ENCODE peak calls at places on chromosome X, in five cellular contexts. K is dorsolateral prefrontal cortex, U is RWPE1, Q is Peyer's patch, F is neural progenitor cell. V is an unnamed sample.

GRCh38 chrX:46327229-46328081 is 217.8 kb downstream of the ZNF674 start:
- DNase-seq in K (no peak), U (peak; percentile 78), Q (peak; percentile 52), F (peak; percentile 87), V (peak; percentile 43)

GRCh38 chrX:15301924-15302323 is 13.5 kb downstream of the ASB11 start:
- DNase-seq in K (no peak), U (no peak), Q (peak; percentile 62), F (no peak), V (peak; percentile 24)

GRCh38 chrX:119041175-119041574 is 31.6 kb upstream of the CT47C1 start:
- DNase-seq in K (no peak), U (peak; percentile 25), Q (peak; percentile 82), F (no peak), V (peak; percentile 51)

GRCh38 chrX:39398215-39398972 is 597.1 kb downstream of the MID1IP1 start:
- DNase-seq in K (no peak), U (no peak), Q (no peak), F (no peak), V (no peak)

GRCh38 chrX:39896951-39897740 is 200.6 kb downstream of the BCOR start:
- DNase-seq in K (peak; percentile 40), U (peak; percentile 71), Q (no peak), F (peak; percentile 84), V (no peak)

GRCh38 chrX:41538707-41539106 is 91.6 kb downstream of the NYX start:
- DNase-seq in K (no peak), U (no peak), Q (no peak), F (no peak), V (no peak)

GRCh38 chrX:72094894-72095293 is 36.8 kb downstream of the RTL5 start:
- DNase-seq in K (no peak), U (no peak), Q (peak; percentile 74), F (peak; percentile 21), V (no peak)

GRCh38 chrX:40304115-40304514 is 206.4 kb upstream of the BCOR start:
- DNase-seq in K (no peak), U (no peak), Q (no peak), F (no peak), V (no peak)

GRCh38 chrX:136063340-136064079 is 78.3 kb downstream of the SLC9A6 start:
- DNase-seq in K (no peak), U (no peak), Q (no peak), F (no peak), V (no peak)

GRCh38 chrX:150879855-150880807 is 18.3 kb downstream of the CD99L2 start:
- DNase-seq in K (no peak), U (no peak), Q (no peak), F (no peak), V (no peak)

GRCh38 chrX:7264399-7264798 is 116.4 kb upstream of the PUDP start:
- DNase-seq in K (no peak), U (no peak), Q (no peak), F (no peak), V (no peak)

GRCh38 chrX:107542500-107542899 is 85.8 kb upstream of the PRPS1 start:
- DNase-seq in K (peak; percentile 42), U (peak; percentile 1), Q (no peak), F (peak; percentile 73), V (no peak)

GRCh38 chrX:110665636-110666035 is 130.0 kb downstream of the CHRDL1 start:
- DNase-seq in K (no peak), U (peak; percentile 26), Q (no peak), F (peak; percentile 50), V (peak; percentile 36)
- TF ChIP-seq CTCF in K (no peak), U (no peak), Q (no peak), F (peak; percentile 62), V (peak; percentile 24)

DNA sequence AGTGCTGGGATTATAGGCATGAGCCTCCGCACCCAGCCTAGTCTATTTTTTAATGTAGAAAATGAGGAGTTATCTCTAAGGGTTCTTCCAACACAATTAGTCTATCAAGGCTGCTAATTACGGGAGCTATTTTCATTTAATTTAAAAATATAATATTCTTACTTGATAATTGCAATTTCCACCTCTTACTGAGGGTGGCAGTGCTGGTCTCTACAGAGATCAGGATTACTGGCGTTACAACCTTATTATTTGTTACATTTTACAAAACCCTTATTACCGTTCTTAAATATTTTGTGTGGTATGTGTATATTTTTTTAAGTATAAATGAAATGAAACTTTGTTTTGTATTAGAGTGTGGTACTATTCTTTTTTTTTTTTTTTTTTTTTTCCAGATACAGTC is 17.6 kb upstream of the GK start:
- DNase-seq in K (no peak), U (no peak), Q (no peak), F (no peak), V (no peak)
- TF ChIP-seq CTCF in K (no peak), U (no peak), Q (peak; percentile 52), F (peak; percentile 38), V (peak; percentile 20)

GRCh38 chrX:11540532-11541377 is 125.0 kb downstream of the ARHGAP6 start:
- DNase-seq in K (no peak), U (no peak), Q (no peak), F (no peak), V (no peak)

GRCh38 chrX:11541510-11541909 is 124.2 kb downstream of the ARHGAP6 start:
- DNase-seq in K (no peak), U (no peak), Q (no peak), F (no peak), V (no peak)

GRCh38 chrX:11546917-11547316 is 118.8 kb downstream of the ARHGAP6 start:
- DNase-seq in K (no peak), U (no peak), Q (no peak), F (no peak), V (no peak)

GRCh38 chrX:11543249-11543648 is 122.5 kb downstream of the ARHGAP6 start:
- DNase-seq in K (no peak), U (no peak), Q (no peak), F (no peak), V (no peak)
- TF ChIP-seq CTCF in K (no peak), U (no peak), Q (no peak), F (no peak), V (no peak)

DNA sequence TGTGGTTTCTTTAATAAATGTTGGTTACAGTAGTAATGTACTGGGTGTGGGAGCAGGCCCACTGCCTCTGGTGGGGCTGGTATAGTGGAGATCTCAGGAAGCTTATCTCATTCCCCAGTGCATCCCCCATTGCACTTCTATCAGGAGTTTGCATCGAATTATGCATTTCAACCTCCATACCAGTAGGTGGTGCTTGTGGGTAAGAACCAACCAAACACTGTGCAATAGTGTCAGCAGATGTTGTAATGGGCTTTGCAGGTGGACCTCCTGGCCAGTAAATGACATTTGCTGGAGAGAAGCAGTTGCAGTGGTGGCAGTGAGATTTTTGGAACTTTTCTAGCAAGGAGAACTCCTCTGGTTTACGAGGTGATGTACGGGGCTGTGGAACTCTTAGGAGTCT is 150.6 kb downstream of the POU3F4 start:
- DNase-seq in K (no peak), U (no peak), Q (no peak), F (no peak), V (no peak)
- TF ChIP-seq CTCF in K (no peak), U (no peak), Q (no peak), F (peak; percentile 21), V (no peak)

GRCh38 chrX:139559383-139560042 is 29.0 kb downstream of the F9 start:
- DNase-seq in K (no peak), U (peak; percentile 4), Q (no peak), F (peak; percentile 75), V (peak; percentile 44)
- TF ChIP-seq CTCF in K (peak; percentile 39), U (peak; percentile 18), Q (peak; percentile 25), F (peak; percentile 66), V (no peak)